ENCODE peak calls at places on chromosomes 2 and 18, in seven cellular contexts. R, I, C, O, M, H and Z are unnamed samples.

GRCh38 chr2:101677657-101678056 is 19.9 kb upstream of the MAP4K4 start:
- DNase-seq in C (no peak), R (no peak), O (no peak), I (no peak), M (no peak), H (no peak), Z (no peak)

GRCh38 chr2:9556121-9556869 is 665 bp upstream of the ADAM17 start:
- DNase-seq in H (peak), M (no peak), R (peak), O (peak), I (no peak), C (no peak), Z (no peak)

GRCh38 chr2:36395866-36396265 is 40.3 kb downstream of the CRIM1 start:
- DNase-seq in I (no peak), H (no peak), C (no peak), R (peak), O (no peak), M (no peak), Z (no peak)

GRCh38 chr2:86036790-86037138 is 68.9 kb downstream of the POLR1A start:
- DNase-seq in R (no peak), H (no peak), I (no peak), M (no peak), C (no peak), O (no peak), Z (no peak)

GRCh38 chr2:169363570-169364150 is 1.3 kb upstream of the LRP2 start:
- DNase-seq in M (no peak), C (no peak), R (no peak), H (peak), O (peak), I (peak), Z (peak)

GRCh38 chr2:25309402-25309801 is 32.3 kb downstream of the DNMT3A start:
- DNase-seq in O (peak), M (peak), I (peak), H (peak), R (peak), C (no peak), Z (peak)

GRCh38 chr2:181649436-181649979 is 7.4 kb downstream of the CERKL start:
- DNase-seq in H (no peak), O (no peak), I (no peak), R (no peak), M (no peak), C (no peak), Z (no peak)

GRCh38 chr18:51251625-51252024 is 54.1 kb upstream of the MEX3C start:
- DNase-seq in I (peak), H (no peak), C (no peak), R (no peak), M (no peak), O (no peak), Z (peak)

GRCh38 chr2:112342067-112342466 is 66.7 kb downstream of the ZC3H6 start:
- DNase-seq in I (no peak), M (no peak), C (no peak), H (no peak), O (no peak), R (no peak), Z (no peak)

GRCh38 chr2:234444888-234445287 is 52.0 kb downstream of the ARL4C start:
- DNase-seq in O (peak), I (no peak), H (no peak), C (no peak), M (no peak), R (peak), Z (no peak)

GRCh38 chr18:68705119-68705518 is 9.8 kb downstream of the TMX3 start:
- DNase-seq in H (no peak), O (no peak), I (no peak), R (no peak), C (no peak), M (no peak), Z (no peak)

GRCh38 chr2:213185147-213185822 is 33.9 kb upstream of the IKZF2 start:
- DNase-seq in C (no peak), M (no peak), I (no peak), O (no peak), R (no peak), H (no peak), Z (no peak)

GRCh38 chr2:154827286-154827685 is 128.8 kb downstream of the KCNJ3 start:
- DNase-seq in H (no peak), R (no peak), C (no peak), I (no peak), M (no peak), O (no peak), Z (no peak)

GRCh38 chr2:67272195-67272594 is 124.9 kb upstream of the ETAA1 start:
- DNase-seq in M (no peak), O (peak), C (no peak), I (no peak), H (no peak), R (peak), Z (no peak)

GRCh38 chr2:67277450-67277849 is 119.7 kb upstream of the ETAA1 start:
- DNase-seq in I (peak), O (no peak), C (no peak), R (no peak), M (no peak), H (no peak), Z (no peak)
- TF ChIP-seq CTCF in I (no peak), O (no peak), C (no peak), R (no peak), M (no peak), H (no peak), Z (no peak)

GRCh38 chr18:41395695-41396094 is 559.3 kb upstream of the PIK3C3 start:
- DNase-seq in M (no peak), I (no peak), R (peak), C (no peak), H (no peak), O (peak), Z (no peak)
- TF ChIP-seq CTCF in M (no peak), I (no peak), R (no peak), C (no peak), H (peak), O (no peak), Z (no peak)

GRCh38 chr18:65721634-65722033 is 29.2 kb upstream of the CDH7 start:
- DNase-seq in I (no peak), O (no peak), M (no peak), R (no peak), H (no peak), C (no peak), Z (no peak)

GRCh38 chr18:65725421-65726050 is 25.3 kb upstream of the CDH7 start:
- DNase-seq in M (no peak), O (no peak), H (peak), R (no peak), C (no peak), I (peak), Z (no peak)
- TF ChIP-seq CTCF in M (peak), O (no peak), H (peak), R (no peak), C (no peak), I (peak), Z (peak)

GRCh38 chr2:42809131-42809875 is 16.9 kb upstream of the HAAO start:
- DNase-seq in C (peak), M (no peak), H (peak), R (no peak), O (peak), I (peak), Z (no peak)
- TF ChIP-seq CTCF in C (no peak), M (no peak), H (peak), R (no peak), O (peak), I (peak), Z (no peak)

GRCh38 chr2:178479275-178479616 is 846 bp upstream of the FKBP7 start:
- DNase-seq in C (no peak), R (no peak), H (no peak), O (no peak), M (no peak), I (no peak), Z (no peak)
- TF ChIP-seq CTCF in C (peak), R (no peak), H (peak), O (no peak), M (no peak), I (no peak), Z (no peak)

DNA sequence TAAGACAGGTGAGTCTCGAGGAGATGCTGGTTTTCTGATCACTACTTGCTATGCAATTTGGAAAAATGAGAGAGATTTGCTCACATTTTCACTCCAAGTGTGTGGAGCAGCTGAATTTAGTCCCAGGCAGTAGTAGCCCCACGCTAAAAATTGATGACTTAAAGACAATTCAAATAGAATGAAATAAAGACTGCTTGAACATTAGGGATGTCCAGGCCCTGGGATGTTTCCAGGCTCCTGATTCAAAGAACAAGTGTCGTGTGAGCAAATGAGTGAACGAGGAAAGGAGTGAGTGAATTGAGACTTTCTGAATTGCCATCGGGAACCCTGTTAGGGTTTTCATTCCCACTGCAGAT is 37.3 kb upstream of the MRPL19 start:
- DNase-seq in C (no peak), M (no peak), R (no peak), H (no peak), O (no peak), I (no peak), Z (no peak)
- TF ChIP-seq CTCF in C (no peak), M (no peak), R (no peak), H (peak), O (no peak), I (no peak), Z (no peak)